ENCODE peak calls at places on chromosome 16, in eight cellular contexts. T is glutamatergic neuron, F is choroid plexus epithelial cell, I is Panc1, H is epithelial cell of esophagus, M is GM23338, P is AG10803, O is left lung. U is an unnamed sample.

GRCh38 chr16:90077757-90078593 is 844 bp upstream of the PRDM7 start:
- DNase-seq in T (peak; percentile 14), F (peak; percentile 74), I (no peak), H (peak; percentile 27), M (peak; percentile 55), P (peak; percentile 40), O (no peak), U (peak; percentile 60)

GRCh38 chr16:1363501-1364041 is 11.8 kb downstream of the GNPTG start:
- DNase-seq in T (peak; percentile 85), F (peak; percentile 51), I (no peak), H (peak; percentile 70), M (peak; percentile 79), P (peak; percentile 21), O (peak; percentile 92), U (peak; percentile 91)

GRCh38 chr16:14635394-14636145 is 2.8 kb downstream of the BFAR start:
- DNase-seq in T (no peak), F (no peak), I (no peak), H (no peak), M (peak; percentile 60), P (no peak), O (no peak), U (no peak)

GRCh38 chr16:30010817-30011504 is at the start of gene DOC2A:
- DNase-seq in T (peak; percentile 72), F (no peak), I (no peak), H (no peak), M (peak; percentile 87), P (no peak), O (peak; percentile 74), U (peak; percentile 72)

GRCh38 chr16:6483634-6484033 is 849.0 kb upstream of the RBFOX1 start:
- DNase-seq in T (peak; percentile 30), F (no peak), I (no peak), H (no peak), M (peak; percentile 68), P (no peak), O (peak; percentile 61), U (no peak)

GRCh38 chr16:10122546-10122945 is 59.7 kb downstream of the GRIN2A start:
- DNase-seq in T (no peak), F (no peak), I (no peak), H (no peak), M (peak; percentile 48), P (no peak), O (no peak), U (no peak)

GRCh38 chr16:50821586-50821985 is 79.7 kb downstream of the CYLD start:
- DNase-seq in T (no peak), F (no peak), I (no peak), H (peak; percentile 57), M (peak; percentile 27), P (no peak), O (no peak), U (no peak)

GRCh38 chr16:50368410-50369132 is at the start of gene BRD7:
- DNase-seq in T (peak; percentile 73), F (peak; percentile 50), I (no peak), H (peak; percentile 54), M (peak; percentile 70), P (peak; percentile 49), O (peak; percentile 92), U (peak; percentile 94)

GRCh38 chr16:17159616-17160015 is 311.1 kb downstream of the XYLT1 start:
- DNase-seq in T (no peak), F (no peak), I (no peak), H (no peak), M (peak; percentile 48), P (no peak), O (no peak), U (no peak)

GRCh38 chr16:27195941-27196595 is 7.3 kb upstream of the KDM8 start:
- DNase-seq in T (no peak), F (no peak), I (no peak), H (no peak), M (no peak), P (no peak), O (no peak), U (no peak)

GRCh38 chr16:57427307-57427706 is 19.9 kb downstream of the CIAPIN1 start:
- DNase-seq in T (no peak), F (no peak), I (no peak), H (no peak), M (no peak), P (no peak), O (no peak), U (no peak)

GRCh38 chr16:78004501-78004900 is 17.8 kb upstream of the CLEC3A start:
- DNase-seq in T (no peak), F (no peak), I (no peak), H (no peak), M (no peak), P (no peak), O (no peak), U (no peak)

GRCh38 chr16:318628-319027 is 33.9 kb downstream of the AXIN1 start:
- DNase-seq in T (peak; percentile 61), F (no peak), I (no peak), H (no peak), M (peak; percentile 90), P (no peak), O (no peak), U (no peak)
- TF ChIP-seq CTCF in T (peak; percentile 51), F (peak; percentile 18), I (no peak), H (peak; percentile 2), M (peak; percentile 84), P (no peak), O (no peak), U (no peak)

GRCh38 chr16:15811416-15811777 is 45.4 kb downstream of the MYH11 start:
- DNase-seq in T (no peak), F (peak; percentile 44), I (no peak), H (no peak), M (no peak), P (peak; percentile 15), O (no peak), U (no peak)

GRCh38 chr16:15810411-15810810 is 46.4 kb downstream of the MYH11 start:
- DNase-seq in T (peak; percentile 23), F (no peak), I (no peak), H (no peak), M (no peak), P (peak; percentile 58), O (no peak), U (no peak)

GRCh38 chr16:15810949-15811348 is 45.9 kb downstream of the MYH11 start:
- DNase-seq in T (no peak), F (no peak), I (no peak), H (no peak), M (no peak), P (no peak), O (no peak), U (no peak)

GRCh38 chr16:15808071-15808470 is 48.8 kb downstream of the MYH11 start:
- DNase-seq in T (no peak), F (no peak), I (no peak), H (no peak), M (no peak), P (no peak), O (no peak), U (no peak)

GRCh38 chr16:15811778-15812750 is 44.8 kb downstream of the MYH11 start:
- DNase-seq in T (peak; percentile 39), F (peak; percentile 87), I (peak; percentile 45), H (peak; percentile 53), M (peak; percentile 6), P (peak; percentile 97), O (no peak), U (no peak)
- TF ChIP-seq CTCF in T (no peak), F (no peak), I (no peak), H (no peak), M (no peak), P (peak; percentile 20), O (no peak), U (no peak)

DNA sequence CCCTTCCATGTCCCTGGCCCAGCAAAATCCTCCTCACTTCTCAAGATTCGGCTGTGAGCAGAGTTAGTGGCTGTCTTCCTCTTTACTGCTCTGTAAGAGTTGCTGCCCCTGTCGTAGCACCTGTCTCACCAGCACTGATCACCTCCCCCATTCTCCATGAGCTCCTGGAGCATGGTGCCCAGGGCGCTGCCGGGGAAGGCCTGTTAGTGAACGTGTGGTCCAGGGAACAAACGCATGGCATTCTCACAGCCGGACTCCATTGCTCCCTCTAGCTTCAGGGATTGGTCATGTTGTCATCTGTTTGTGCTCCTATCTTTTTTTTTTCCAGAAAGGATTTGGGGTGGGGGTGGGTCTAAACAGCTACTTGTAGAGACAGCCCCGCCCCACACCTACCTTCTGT is 141.2 kb downstream of the CMIP start:
- DNase-seq in T (no peak), F (peak; percentile 23), I (no peak), H (no peak), M (peak; percentile 77), P (no peak), O (no peak), U (no peak)
- TF ChIP-seq CTCF in T (peak; percentile 20), F (peak; percentile 57), I (peak; percentile 82), H (peak; percentile 34), M (peak; percentile 72), P (peak; percentile 27), O (no peak), U (no peak)

DNA sequence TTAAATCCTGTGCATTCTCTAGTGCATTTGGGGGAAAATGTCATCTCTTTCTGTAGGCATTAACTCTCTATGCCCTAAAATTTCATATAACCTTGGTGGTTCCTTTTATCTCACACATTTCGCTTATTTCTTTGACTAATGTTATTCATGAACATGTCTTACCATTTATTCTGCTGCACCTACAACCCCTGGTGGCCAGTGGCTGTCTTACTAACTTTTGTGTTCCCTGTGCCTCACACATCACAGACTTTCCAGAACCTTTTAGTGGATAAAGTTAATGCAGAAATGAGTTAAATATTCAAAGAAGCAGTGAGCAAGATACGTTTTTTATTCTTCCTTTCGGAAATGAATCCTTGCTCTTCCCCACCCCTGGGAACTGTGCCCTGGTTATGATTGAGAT is 111.9 kb downstream of the CDH13 start:
- DNase-seq in T (no peak), F (peak; percentile 64), I (no peak), H (no peak), M (peak; percentile 18), P (no peak), O (no peak), U (no peak)
- TF ChIP-seq CTCF in T (peak; percentile 30), F (peak; percentile 69), I (no peak), H (peak; percentile 20), M (peak; percentile 29), P (peak; percentile 53), O (no peak), U (no peak)

GRCh38 chr16:12171206-12171605 is 194.7 kb downstream of the SNX29 start:
- DNase-seq in T (no peak), F (no peak), I (no peak), H (no peak), M (no peak), P (peak; percentile 73), O (no peak), U (no peak)
- TF ChIP-seq CTCF in T (no peak), F (no peak), I (no peak), H (no peak), M (no peak), P (no peak), O (no peak), U (no peak)